ENCODE peak calls at places on chromosomes 3 and 15, in nine cellular contexts. V, S, M, I, L, F, A, U and J are unnamed samples.

GRCh38 chr15:40768492-40769309 is 1.1 kb upstream of the C15orf62 start:
- DNase-seq in L (no peak), I (no peak), S (no peak), F (no peak), A (no peak), M (no peak), V (no peak), U (peak; percentile 49), J (peak; percentile 45)

GRCh38 chr15:31049122-31049521 is 52.4 kb downstream of the TRPM1 start:
- DNase-seq in A (no peak), M (no peak), S (no peak), F (no peak), V (no peak), U (no peak), I (no peak), L (no peak), J (no peak)

GRCh38 chr15:97502038-97502437 is 458.5 kb upstream of the ARRDC4 start:
- DNase-seq in M (no peak), F (no peak), A (no peak), L (no peak), I (no peak), S (no peak), V (no peak), U (no peak), J (no peak)

GRCh38 chr3:197168606-197169005 is 129.8 kb downstream of the DLG1 start:
- DNase-seq in A (peak; percentile 43), L (no peak), S (peak; percentile 55), M (peak; percentile 85), V (no peak), U (peak; percentile 39), I (peak; percentile 32), F (no peak), J (peak; percentile 11)

GRCh38 chr3:120224249-120224648 is 60.8 kb downstream of the GPR156 start:
- DNase-seq in L (no peak), A (no peak), S (no peak), U (no peak), F (no peak), M (no peak), V (no peak), I (no peak), J (no peak)

GRCh38 chr3:28042095-28042635 is 199.3 kb upstream of the CMC1 start:
- DNase-seq in I (no peak), M (no peak), U (no peak), S (no peak), V (no peak), F (no peak), A (no peak), L (no peak), J (no peak)

GRCh38 chr3:180594631-180595348 is 7.2 kb upstream of the TTC14 start:
- DNase-seq in F (peak; percentile 22), V (peak; percentile 75), U (peak; percentile 39), S (peak; percentile 69), M (peak; percentile 59), I (no peak), A (peak; percentile 53), L (peak; percentile 44), J (peak; percentile 27)

GRCh38 chr3:41966206-41966605 is 4.3 kb upstream of the ULK4 start:
- DNase-seq in U (no peak), L (no peak), I (no peak), V (no peak), F (no peak), A (no peak), M (no peak), S (peak; percentile 30), J (no peak)

GRCh38 chr15:36831915-36832310 is 252.5 kb downstream of the CDIN1 start:
- DNase-seq in U (no peak), L (peak; percentile 16), F (no peak), V (peak; percentile 61), M (no peak), I (no peak), A (no peak), S (no peak), J (no peak)

GRCh38 chr3:46422617-46423016 is 15.6 kb downstream of the CCRL2 start:
- DNase-seq in M (peak; percentile 35), I (peak; percentile 51), S (no peak), F (no peak), L (no peak), A (no peak), U (no peak), V (peak; percentile 97), J (no peak)

GRCh38 chr3:115912372-115912771 is 289.1 kb downstream of the GAP43 start:
- DNase-seq in V (no peak), S (no peak), M (peak; percentile 31), U (no peak), A (no peak), F (no peak), L (no peak), I (no peak), J (no peak)

GRCh38 chr3:145704020-145704419 is 457.0 kb downstream of the PLOD2 start:
- DNase-seq in U (no peak), F (no peak), L (no peak), V (no peak), I (peak; percentile 19), A (no peak), S (no peak), M (no peak), J (no peak)

GRCh38 chr3:105970283-105970682 is 101.5 kb upstream of the CBLB start:
- DNase-seq in V (peak; percentile 36), L (no peak), M (peak; percentile 69), F (no peak), S (no peak), A (no peak), U (no peak), I (peak; percentile 11), J (peak; percentile 55)

GRCh38 chr3:126464997-126465396 is 10.7 kb downstream of the ZXDC start:
- DNase-seq in F (no peak), S (no peak), M (no peak), I (no peak), V (no peak), A (no peak), U (no peak), L (no peak), J (no peak)

GRCh38 chr3:138593488-138594149 is 441 bp downstream of the CEP70 start:
- DNase-seq in L (peak; percentile 27), I (no peak), M (peak; percentile 42), U (no peak), A (no peak), S (no peak), F (no peak), V (peak; percentile 27), J (no peak)

DNA sequence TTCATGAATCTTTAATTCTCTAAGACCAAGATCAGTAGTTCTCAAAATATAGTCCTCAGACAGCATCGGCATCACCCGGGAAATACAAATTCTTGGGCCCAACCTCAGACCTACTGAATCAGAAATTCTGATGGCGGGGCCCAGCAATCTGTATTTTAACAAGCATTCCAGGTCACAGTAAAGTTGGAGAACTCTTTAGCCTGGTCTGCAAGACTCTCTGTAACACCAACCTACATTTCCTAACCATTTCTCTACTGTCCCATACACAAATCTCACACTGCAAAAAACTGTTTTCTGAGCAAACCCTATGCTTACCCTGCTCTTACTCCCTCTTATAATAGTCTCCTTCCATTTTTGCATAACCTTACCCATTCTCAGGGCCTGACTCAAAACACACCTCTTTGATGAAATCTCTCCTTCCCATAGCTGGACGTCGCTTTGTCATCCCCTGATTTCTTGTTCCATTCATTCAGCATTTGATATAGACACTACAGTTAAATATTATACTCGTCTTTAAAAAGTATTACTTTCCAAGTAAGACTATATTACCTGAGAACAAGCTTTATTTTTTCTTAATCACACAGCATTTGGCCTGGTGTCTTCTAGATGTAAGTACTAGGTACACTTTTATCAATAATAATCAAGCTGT is 83.3 kb upstream of the MYO5C start:
- DNase-seq in A (no peak), M (no peak), V (no peak), U (no peak), L (no peak), S (no peak), F (no peak), I (no peak), J (no peak)
- TF ChIP-seq EZH2phosphoT487 in A (no peak), M (no peak), V (no peak), U (no peak), L (no peak), S (no peak), F (no peak), I (no peak), J (no peak)

DNA sequence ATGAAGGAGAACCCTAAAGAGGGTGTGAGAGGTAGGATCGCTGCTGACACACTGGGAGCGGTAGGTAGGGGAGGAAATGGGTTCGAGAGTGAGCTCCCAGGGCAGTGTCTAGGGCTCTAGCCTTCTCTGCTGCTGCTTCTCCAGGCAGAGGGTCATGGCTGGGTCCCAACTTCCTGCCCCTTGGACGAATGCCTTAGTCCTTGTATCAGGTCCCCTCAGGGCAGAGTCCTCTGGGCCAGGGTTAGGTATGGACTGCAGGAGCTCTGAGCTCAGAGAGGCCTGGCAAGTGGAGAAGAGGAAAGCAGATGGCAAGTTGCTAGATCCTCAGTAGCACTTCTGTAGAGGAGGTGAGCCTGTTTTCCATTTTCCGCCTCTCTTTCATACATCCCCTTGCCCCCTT is 2.9 kb downstream of the CORO2B start:
- DNase-seq in L (no peak), A (no peak), U (no peak), S (no peak), I (no peak), M (no peak), V (no peak), F (no peak), J (peak; percentile 38)
- H3K4me1 ChIP-seq in L (no peaks in the 10 kb centered on the region), A (peaks cover 41% of the 10 kb centered on the region), U (peaks cover 15% of the 10 kb centered on the region), S (peaks cover 22% of the 10 kb centered on the region), I (peaks cover 11% of the 10 kb centered on the region), M (peaks cover 28% of the 10 kb centered on the region), V (peaks cover 24% of the 10 kb centered on the region), F (peaks cover 41% of the 10 kb centered on the region), J (peaks cover 88% of the 10 kb centered on the region)

DNA sequence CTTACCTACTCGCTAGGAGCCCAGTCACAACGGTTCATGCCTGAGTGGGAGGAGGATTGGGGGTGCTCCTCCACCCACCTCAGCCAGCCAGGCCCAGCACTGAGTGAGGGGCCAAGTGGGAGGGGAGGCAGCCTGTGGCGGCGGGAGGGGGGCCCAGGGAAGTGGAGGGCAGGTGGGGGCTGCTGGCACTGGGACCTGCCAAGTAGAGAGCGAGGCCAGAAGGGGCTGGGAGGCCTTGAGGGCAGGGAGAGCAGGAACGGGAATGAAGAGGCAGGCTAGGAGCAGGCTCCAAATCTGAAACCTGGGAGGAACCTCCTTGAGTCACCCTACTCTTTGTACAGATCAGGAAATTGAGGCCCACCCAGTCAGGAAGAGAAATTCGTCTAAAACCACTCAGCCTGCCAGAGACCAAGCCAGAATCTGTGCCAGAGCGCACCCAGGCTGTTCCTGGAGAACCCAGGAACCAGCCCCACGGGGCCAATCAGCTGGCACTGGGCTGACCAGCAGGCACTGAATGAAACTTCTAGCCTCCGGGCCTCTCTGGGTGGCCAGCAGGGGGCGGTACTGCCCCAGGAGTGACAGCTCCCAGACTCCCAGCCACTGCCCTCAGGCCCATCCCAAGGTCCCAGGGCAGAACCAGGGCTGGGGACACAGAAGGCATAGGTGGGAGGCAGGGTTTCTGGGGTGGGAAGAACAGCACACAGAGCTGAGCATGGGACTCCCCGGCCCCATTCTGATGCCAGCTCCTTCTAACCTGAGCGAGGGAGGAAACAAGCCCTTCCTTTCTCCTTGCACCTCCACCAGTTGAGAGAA is 14.8 kb upstream of the CYP11A1 start:
- DNase-seq in I (peak; percentile 92), A (peak; percentile 93), U (peak; percentile 91), M (peak; percentile 87), S (peak; percentile 95), L (peak; percentile 78), F (peak; percentile 66), V (peak; percentile 91), J (peak; percentile 77)
- H2AFZ ChIP-seq in I (no peak overlapping the region), A (no peak overlapping the region), U (no peak overlapping the region), M (peak overlapping the region; percentile 74), S (no peak overlapping the region), L (peak overlapping the region; percentile 65), F (no peak overlapping the region), V (peak overlapping the region; percentile 14), J (no peak overlapping the region)

GRCh38 chr3:11375333-11376076 is 103.3 kb downstream of the ATG7 start:
- DNase-seq in M (peak; percentile 32), V (no peak), S (no peak), I (no peak), U (no peak), A (no peak), L (no peak), F (no peak), J (no peak)
- TF ChIP-seq EZH2phosphoT487 in M (no peak), V (no peak), S (no peak), I (no peak), U (no peak), A (no peak), L (no peak), F (no peak), J (no peak)